ENCODE peak calls at places on chromosomes 5 and 9, in six cellular contexts. Z is GM12891, L is HepG2, D is K562, T is GM12878, K is H1. J is an unnamed sample.

GRCh38 chr5:149283611-149284480 is 12.2 kb downstream of the AFAP1L1 start:
- DNase-seq in T (no peak), L (no peak), K (no peak), D (no peak), Z (no peak), J (no peak)

GRCh38 chr5:77409870-77410621 is 82.1 kb downstream of the WDR41 start:
- DNase-seq in T (no peak), L (no peak), D (no peak), Z (no peak), K (no peak), J (no peak)

GRCh38 chr9:93077811-93078210 is 18.2 kb upstream of the CARD19 start:
- DNase-seq in K (no peak), L (no peak), Z (no peak), T (no peak), D (no peak), J (no peak)

GRCh38 chr9:113355197-113355596 is 5.9 kb downstream of the BSPRY start:
- DNase-seq in K (no peak), L (peak), D (no peak), Z (no peak), T (no peak), J (no peak)

GRCh38 chr9:15873573-15874177 is 320.8 kb downstream of the CCDC171 start:
- DNase-seq in Z (no peak), D (peak), K (no peak), T (no peak), L (peak), J (no peak)

GRCh38 chr5:106940986-106941385 is 729.8 kb downstream of the EFNA5 start:
- DNase-seq in Z (no peak), T (no peak), D (no peak), K (no peak), L (peak), J (no peak)

GRCh38 chr5:171313481-171314206 is 4.6 kb downstream of the TLX3 start:
- DNase-seq in D (no peak), T (no peak), K (no peak), Z (no peak), L (no peak), J (no peak)

GRCh38 chr9:114938687-114939575 is 8.5 kb upstream of the TNFSF8 start:
- DNase-seq in T (no peak), K (no peak), L (no peak), Z (no peak), D (no peak), J (no peak)

GRCh38 chr5:170135796-170136490 is 30.2 kb downstream of the FOXI1 start:
- DNase-seq in K (peak), Z (no peak), T (no peak), D (no peak), L (no peak), J (no peak)

GRCh38 chr9:133918123-133918813 is 73.9 kb downstream of the VAV2 start:
- DNase-seq in L (no peak), K (no peak), Z (no peak), T (no peak), D (no peak), J (no peak)

GRCh38 chr5:177369050-177369912 is 11.6 kb downstream of the RGS14 start:
- DNase-seq in K (peak), T (no peak), Z (peak), L (no peak), D (no peak), J (no peak)

GRCh38 chr9:71098801-71099200 is 22.6 kb downstream of the TRPM3 start:
- DNase-seq in Z (no peak), D (no peak), T (no peak), K (no peak), L (no peak), J (no peak)

GRCh38 chr9:35349287-35349990 is 140.5 kb upstream of the RUSC2 start:
- DNase-seq in T (no peak), K (no peak), L (no peak), D (no peak), Z (no peak), J (no peak)

GRCh38 chr5:113358696-113359095 is 76.1 kb downstream of the TSSK1B start:
- DNase-seq in Z (no peak), D (no peak), T (no peak), K (no peak), L (no peak), J (no peak)

GRCh38 chr5:75366787-75367186 is 29.8 kb downstream of the HMGCR start:
- DNase-seq in L (no peak), T (peak), D (no peak), K (no peak), Z (no peak), J (peak)

GRCh38 chr9:27351438-27351837 is 54.5 kb upstream of the EQTN start:
- DNase-seq in Z (no peak), L (no peak), D (no peak), K (no peak), T (no peak), J (no peak)

GRCh38 chr5:38800515-38800914 is 45.3 kb upstream of the OSMR start:
- DNase-seq in D (no peak), Z (no peak), T (no peak), K (no peak), L (no peak), J (no peak)

GRCh38 chr9:84371737-84372136 is 31.2 kb upstream of the SLC28A3 start:
- DNase-seq in T (no peak), Z (no peak), L (peak), D (no peak), K (no peak), J (no peak)

GRCh38 chr5:121693864-121694263 is 157.8 kb upstream of the FTMT start:
- DNase-seq in Z (no peak), T (no peak), L (no peak), D (no peak), K (no peak), J (no peak)

GRCh38 chr5:108983456-108984092 is 235.9 kb downstream of the FER start:
- DNase-seq in D (no peak), Z (no peak), L (no peak), T (no peak), K (no peak), J (no peak)

GRCh38 chr5:96778409-96778808 is 29.3 kb downstream of the ERAP1 start:
- DNase-seq in T (no peak), Z (no peak), L (no peak), D (no peak), K (no peak), J (no peak)

GRCh38 chr9:38359297-38359653 is 33.2 kb upstream of the ALDH1B1 start:
- DNase-seq in T (no peak), D (no peak), K (no peak), Z (no peak), L (peak), J (no peak)

GRCh38 chr5:1259806-1260480 is 34.8 kb downstream of the SLC6A18 start:
- DNase-seq in Z (no peak), T (no peak), D (no peak), L (no peak), K (no peak), J (no peak)

GRCh38 chr5:6791031-6791577 is 77.9 kb downstream of the TENT4A start:
- DNase-seq in L (no peak), D (no peak), K (no peak), Z (no peak), T (no peak), J (no peak)

GRCh38 chr9:112310826-112311225 is 22.6 kb downstream of the PTBP3 start:
- DNase-seq in T (no peak), L (no peak), Z (no peak), D (no peak), K (no peak), J (no peak)

GRCh38 chr5:68418230-68418629 is 202.7 kb downstream of the PIK3R1 start:
- DNase-seq in D (no peak), Z (no peak), K (no peak), T (no peak), L (no peak), J (no peak)

GRCh38 chr5:172559004-172559932 is 81.8 kb upstream of the NEURL1B start:
- DNase-seq in D (no peak), L (no peak), T (no peak), Z (no peak), K (no peak), J (no peak)
- TF ChIP-seq TAF1 in D (no peak), L (no peak), T (no peak), Z (no peak), K (no peak), J (no peak)

GRCh38 chr5:55994998-55995914 is 493 bp upstream of the IL6ST start:
- DNase-seq in L (peak), K (peak), Z (peak), D (peak), T (peak), J (peak)
- TF ChIP-seq POLR2A in L (peak), K (peak), Z (peak), D (peak), T (peak), J (peak)

GRCh38 chr9:121372239-121372562 is 2.2 kb upstream of the STOM start:
- DNase-seq in L (no peak), Z (no peak), K (no peak), T (no peak), D (no peak), J (no peak)

GRCh38 chr9:121376214-121376830 is 6.3 kb upstream of the STOM start:
- DNase-seq in L (no peak), T (no peak), D (no peak), K (no peak), Z (no peak), J (no peak)

GRCh38 chr9:121372563-121373400 is 2.7 kb upstream of the STOM start:
- DNase-seq in D (peak), Z (no peak), T (no peak), K (no peak), L (peak), J (no peak)

GRCh38 chr9:121371495-121371911 is 1.5 kb upstream of the STOM start:
- DNase-seq in D (no peak), K (no peak), L (peak), T (no peak), Z (no peak), J (no peak)

DNA sequence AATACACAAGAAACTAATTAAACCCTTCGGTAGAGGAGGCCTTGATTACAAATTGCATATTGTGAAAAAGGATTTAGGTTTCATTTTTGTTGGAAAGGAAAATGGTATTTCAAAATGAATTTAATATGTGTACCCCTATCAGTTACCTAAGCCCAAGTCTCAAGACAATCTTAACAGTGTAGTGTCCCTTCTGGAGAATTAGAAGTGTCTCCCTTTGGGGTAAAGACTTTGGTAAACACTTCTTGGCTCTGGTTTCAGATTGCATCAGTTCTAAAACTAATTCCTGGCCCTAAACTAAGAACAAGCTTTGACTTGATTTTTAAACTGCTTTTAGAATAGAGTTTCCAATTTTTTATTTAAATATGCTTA is 3.3 kb upstream of the STOM start:
- DNase-seq in T (no peak), Z (no peak), K (no peak), D (no peak), L (no peak), J (no peak)
- TF ChIP-seq POLR2AphosphoS5 in T (no peak), Z (no peak), K (no peak), D (no peak), L (no peak), J (no peak)

DNA sequence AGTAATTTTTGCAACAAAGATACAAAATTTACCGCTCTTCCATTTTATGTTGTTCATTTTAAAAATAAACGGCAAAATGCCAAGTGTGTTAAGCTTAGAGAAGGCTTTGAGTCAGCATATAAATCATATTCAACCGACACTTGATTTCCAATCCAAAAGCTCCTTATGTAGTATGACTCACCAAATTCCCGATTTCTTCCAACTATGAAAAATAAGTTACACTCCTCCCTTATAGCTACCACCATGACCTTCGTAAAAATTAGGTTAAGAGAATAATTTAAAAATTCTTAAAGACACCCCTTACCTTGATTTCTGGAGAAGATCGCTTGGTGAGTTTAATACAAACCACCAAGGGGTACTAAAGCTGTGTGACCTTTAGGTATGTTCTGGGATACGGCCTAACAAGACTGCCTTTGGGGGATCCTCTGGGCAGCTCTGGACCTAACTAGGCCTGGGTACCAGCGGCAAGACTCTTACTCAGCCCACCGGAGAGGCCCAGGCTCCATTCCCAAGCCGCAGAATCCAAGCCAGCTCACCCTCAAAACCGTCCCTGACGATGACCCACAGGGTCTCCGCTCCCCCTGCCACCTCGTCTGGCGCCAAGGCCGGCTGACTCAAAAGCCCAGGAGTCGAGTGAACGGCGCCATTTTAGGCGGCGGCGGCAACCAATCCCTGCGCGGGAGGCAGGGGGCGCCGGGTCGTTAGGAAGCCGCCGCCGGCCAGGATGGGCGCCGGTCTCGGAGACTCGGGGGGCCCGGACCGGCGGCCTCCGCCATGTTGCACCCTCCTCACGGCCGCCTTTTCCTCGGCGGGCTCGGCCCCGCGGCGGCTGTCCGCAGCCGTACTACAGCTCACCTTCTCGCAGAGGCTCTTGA is 731 bp downstream of the PPP2CA start:
- DNase-seq in D (peak), T (no peak), K (peak), L (peak), Z (peak), J (peak)
- TF ChIP-seq TAF1 in D (peak), T (peak), K (peak), L (peak), Z (peak), J (peak)

DNA sequence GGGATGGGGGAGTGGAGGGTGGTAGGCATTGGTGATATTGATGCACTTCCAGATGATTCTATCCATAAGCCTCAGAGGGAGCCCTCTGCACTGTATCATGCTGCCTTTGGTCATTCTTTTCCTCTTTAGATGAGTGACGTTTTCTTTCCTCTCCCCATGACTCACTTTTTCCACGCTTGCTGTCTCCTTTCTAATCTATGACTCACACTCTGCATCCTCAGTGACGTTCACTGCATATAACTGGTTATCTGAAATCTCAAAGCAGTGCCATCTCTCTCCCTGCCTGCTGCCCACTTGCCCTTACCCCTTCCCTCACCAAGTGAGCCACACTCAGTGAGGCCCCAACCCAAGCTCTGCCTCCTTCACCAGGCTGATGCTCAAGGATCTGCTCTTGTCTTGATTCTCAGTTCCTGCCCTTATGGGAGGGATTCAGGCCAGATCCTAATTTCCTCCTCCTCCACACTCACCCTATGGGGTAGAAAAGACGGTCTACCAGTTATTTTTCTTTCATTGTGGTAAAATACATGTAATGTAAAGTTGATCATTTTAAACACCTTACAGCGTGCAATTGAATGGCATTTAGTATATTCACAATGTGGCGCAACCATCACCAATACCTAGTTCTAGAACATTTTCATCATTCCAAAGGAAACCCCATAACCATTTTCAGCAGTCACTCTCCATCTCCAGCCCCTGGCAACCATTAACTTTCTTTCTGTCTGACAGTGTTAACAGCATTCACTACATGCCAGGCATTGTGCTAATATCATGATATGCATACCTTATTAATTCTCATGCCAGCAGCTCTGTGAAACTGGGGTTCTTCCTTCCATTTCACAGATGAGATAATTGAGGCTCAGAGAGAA is 31.8 kb downstream of the PTGS1 start:
- DNase-seq in L (peak), K (no peak), D (peak), Z (no peak), T (no peak), J (no peak)
- TF ChIP-seq POLR2A in L (no peak), K (no peak), D (no peak), Z (no peak), T (no peak), J (no peak)

DNA sequence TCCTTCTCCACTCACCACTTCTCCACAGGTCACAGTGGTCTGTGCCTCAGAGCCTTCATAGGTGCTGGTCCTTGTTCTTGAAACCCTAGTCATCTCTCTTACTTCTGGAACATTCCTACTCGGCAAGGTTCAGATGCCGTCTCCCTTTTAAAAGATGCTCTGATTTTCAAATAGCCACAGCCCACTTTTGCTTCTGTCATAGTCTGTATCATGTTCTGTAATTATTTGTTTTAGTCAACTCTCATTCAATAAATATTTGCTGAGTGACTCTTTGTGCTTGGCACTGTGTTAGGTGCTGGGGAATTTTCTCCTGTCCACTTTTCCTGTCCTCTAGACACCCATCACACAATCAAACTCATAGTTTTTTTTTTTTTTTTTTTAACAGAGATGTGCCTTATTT is 181.3 kb upstream of the IL12B start:
- DNase-seq in T (no peak), K (no peak), L (peak), Z (no peak), D (no peak), J (no peak)
- TF ChIP-seq POLR2AphosphoS5 in T (no peak), K (no peak), L (no peak), Z (no peak), D (no peak), J (no peak)

DNA sequence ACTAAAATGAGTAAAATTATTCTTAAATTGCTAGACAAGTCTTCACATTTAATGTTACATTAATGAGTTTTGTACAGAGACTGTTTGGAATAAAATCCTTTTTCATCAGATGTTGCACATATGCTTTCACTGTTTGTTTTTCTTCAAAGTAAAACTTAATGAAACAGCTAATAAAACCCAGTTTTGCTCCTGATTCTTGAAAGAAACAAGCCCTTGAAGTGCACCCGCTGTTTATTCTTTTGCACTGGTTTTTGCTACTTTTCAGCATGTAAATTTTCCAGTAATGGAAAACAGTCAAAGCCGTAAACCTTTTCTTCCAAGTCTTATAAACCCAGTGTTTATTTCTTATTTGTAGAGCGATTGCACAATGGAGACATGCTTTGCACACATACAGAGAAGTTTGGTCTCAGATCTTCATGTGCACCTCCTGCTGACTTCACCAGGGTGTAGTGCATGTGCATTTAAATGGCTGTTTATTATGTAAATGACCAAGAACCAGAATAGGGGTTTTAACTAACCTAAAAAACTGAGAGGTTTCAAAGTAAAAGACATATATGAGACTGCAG is 51.8 kb downstream of the ATG10 start:
- DNase-seq in T (no peak), K (no peak), D (no peak), Z (no peak), L (no peak), J (no peak)
- TF ChIP-seq TAF1 in T (no peak), K (no peak), D (no peak), Z (no peak), L (no peak), J (no peak)

DNA sequence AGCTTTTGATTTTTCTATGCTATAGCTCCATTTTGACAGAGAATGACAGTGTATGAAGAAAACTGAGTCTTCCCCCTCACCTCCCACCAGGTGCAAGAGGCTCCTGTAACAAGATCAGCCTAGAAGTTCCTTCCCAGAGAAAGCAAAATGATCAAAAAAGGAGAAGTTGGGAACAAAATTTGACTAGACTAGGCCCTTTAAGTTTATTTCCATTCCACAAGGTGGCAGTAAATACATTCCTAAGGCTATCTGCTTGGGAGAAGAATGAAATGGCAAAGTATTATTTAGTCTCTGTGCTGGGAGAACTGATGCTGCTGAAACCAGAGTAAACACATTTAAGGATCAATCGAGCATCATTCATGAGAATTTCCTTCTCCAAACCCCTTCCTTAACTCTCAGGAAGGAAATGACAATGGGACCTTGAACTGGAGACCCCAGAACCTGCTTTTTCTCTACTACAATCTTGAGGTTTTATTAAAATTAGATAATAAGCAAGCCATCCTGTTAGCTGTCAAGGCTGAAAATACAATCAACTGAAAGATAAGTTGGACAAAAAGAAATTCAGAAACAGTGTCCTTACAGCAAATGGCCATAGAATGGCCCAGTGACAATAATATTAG is 133.1 kb upstream of the TUT7 start:
- DNase-seq in Z (peak), D (peak), T (no peak), L (peak), K (no peak), J (no peak)
- TF ChIP-seq POLR2A in Z (no peak), D (no peak), T (no peak), L (no peak), K (no peak), J (no peak)

J was measured in GM12892.